ENCODE peak calls at places on chromosomes 12 and 14, in seven cellular contexts. Q, Z, C, K, P, A and L are unnamed samples.

GRCh38 chr12:15114501-15114900 is 106.7 kb downstream of the RERG start:
- DNase-seq in C (no peak), Z (no peak), K (no peak), Q (no peak), A (no peak), P (no peak), L (no peak)

GRCh38 chr12:96236221-96236822 is 42.1 kb downstream of the ELK3 start:
- DNase-seq in A (no peak), C (no peak), K (no peak), P (no peak), Z (no peak), Q (peak), L (no peak)

GRCh38 chr14:30958555-30959407 is 66.7 kb upstream of the AP4S1 start:
- DNase-seq in K (peak), Q (no peak), C (no peak), P (no peak), Z (no peak), A (no peak), L (no peak)

GRCh38 chr12:28308891-28309290 is 118.6 kb downstream of the CCDC91 start:
- DNase-seq in P (no peak), Q (no peak), A (no peak), Z (no peak), C (no peak), K (no peak), L (no peak)

GRCh38 chr14:100102156-100102785 is 37.0 kb downstream of the EVL start:
- DNase-seq in C (no peak), Q (no peak), K (no peak), A (no peak), Z (no peak), P (no peak), L (no peak)

GRCh38 chr12:76030378-76031080 is 1.0 kb downstream of the PHLDA1 start:
- DNase-seq in Z (no peak), P (peak), Q (peak), A (no peak), C (no peak), K (peak), L (no peak)

GRCh38 chr12:18895946-18896345 is 158.0 kb downstream of the CAPZA3 start:
- DNase-seq in P (no peak), K (no peak), Z (no peak), A (no peak), Q (no peak), C (no peak), L (no peak)

GRCh38 chr12:95614384-95614982 is 63.2 kb upstream of the USP44 start:
- DNase-seq in Q (no peak), Z (no peak), C (no peak), A (no peak), K (no peak), P (no peak), L (no peak)

GRCh38 chr14:22375321-22375930 is 213.6 kb downstream of the DAD1 start:
- DNase-seq in Z (peak), C (no peak), A (no peak), P (no peak), Q (no peak), K (peak), L (peak)

GRCh38 chr12:80472912-80473500 is 29.0 kb downstream of the PTPRQ start:
- DNase-seq in A (no peak), C (no peak), Q (no peak), P (no peak), Z (peak), K (peak), L (peak)

GRCh38 chr12:50024804-50025186 is 499 bp downstream of the RACGAP1 start:
- DNase-seq in A (no peak), K (no peak), P (no peak), C (no peak), Z (peak), Q (no peak), L (peak)

GRCh38 chr14:52700701-52701172 is 5.4 kb upstream of the ERO1A start:
- DNase-seq in P (no peak), K (no peak), C (no peak), A (no peak), Z (no peak), Q (no peak), L (no peak)

GRCh38 chr14:60878536-60878935 is 102.3 kb downstream of the TRMT5 start:
- DNase-seq in A (no peak), Z (no peak), Q (no peak), K (no peak), P (no peak), C (no peak), L (no peak)

GRCh38 chr12:96416033-96416790 is 16.0 kb upstream of the CDK17 start:
- DNase-seq in Q (no peak), P (no peak), A (no peak), K (no peak), Z (no peak), C (no peak), L (no peak)

GRCh38 chr14:24094839-24095195 is 706 bp downstream of the PCK2 start:
- DNase-seq in K (no peak), Z (no peak), A (no peak), P (peak), C (no peak), Q (no peak), L (no peak)

GRCh38 chr14:21440857-21441256 is 15.1 kb downstream of the CHD8 start:
- DNase-seq in Z (no peak), A (no peak), Q (no peak), P (no peak), C (no peak), K (no peak), L (no peak)

GRCh38 chr14:69529563-69529962 is 45.0 kb downstream of the PLEKHD1 start:
- DNase-seq in Z (no peak), Q (no peak), P (no peak), A (no peak), K (no peak), C (no peak), L (no peak)